ENCODE peak calls at places on chromosomes 4 and X, in nine cellular contexts. One of them, this sample, is unnamed.
A peak's percentile ranks its signal among the peaks of the same experiment; 100 is the strongest.

GRCh38 chrX:107729558-107730297 is 45.9 kb downstream of the TSC22D3 start:
- DNase-seq in endothelial cell of umbilical vein: no peak
- DNase-seq in suprapubic skin: no peak
- DNase-seq in K562: no peak
- DNase-seq in transverse colon: no peak
- DNase-seq in stomach: no peak
- DNase-seq in sigmoid colon: no peak
- DNase-seq in spleen: peak; percentile 63
- DNase-seq in breast epithelium: no peak
- DNase-seq in this sample: peak; percentile 77

GRCh38 chr4:99811850-99812249 is 4.8 kb upstream of the DAPP1 start:
- DNase-seq in K562: peak; percentile 44
- DNase-seq in transverse colon: peak; percentile 45
- DNase-seq in spleen: no peak
- DNase-seq in stomach: no peak
- DNase-seq in suprapubic skin: no peak
- DNase-seq in endothelial cell of umbilical vein: peak; percentile 40
- DNase-seq in sigmoid colon: no peak
- DNase-seq in breast epithelium: no peak
- DNase-seq in this sample: peak; percentile 15

GRCh38 chrX:98956014-98956413 is 1454.1 kb downstream of the PCDH19 start:
- DNase-seq in K562: no peak
- DNase-seq in endothelial cell of umbilical vein: no peak
- DNase-seq in breast epithelium: no peak
- DNase-seq in transverse colon: no peak
- DNase-seq in suprapubic skin: no peak
- DNase-seq in sigmoid colon: no peak
- DNase-seq in stomach: no peak
- DNase-seq in spleen: no peak
- DNase-seq in this sample: no peak

GRCh38 chr4:74628808-74629616 is 165.3 kb downstream of the BTC start:
- DNase-seq in transverse colon: peak; percentile 14
- DNase-seq in breast epithelium: no peak
- DNase-seq in stomach: no peak
- DNase-seq in suprapubic skin: no peak
- DNase-seq in spleen: no peak
- DNase-seq in endothelial cell of umbilical vein: no peak
- DNase-seq in sigmoid colon: no peak
- DNase-seq in K562: no peak
- DNase-seq in this sample: no peak

GRCh38 chr4:56505269-56506109 is at the start of gene ARL9:
- DNase-seq in suprapubic skin: peak; percentile 80
- DNase-seq in stomach: peak; percentile 70
- DNase-seq in transverse colon: peak; percentile 49
- DNase-seq in sigmoid colon: peak; percentile 78
- DNase-seq in spleen: peak; percentile 91
- DNase-seq in breast epithelium: no peak
- DNase-seq in endothelial cell of umbilical vein: peak; percentile 61
- DNase-seq in K562: no peak
- DNase-seq in this sample: peak; percentile 27

GRCh38 chr4:71206763-71207162 is 132.1 kb upstream of the SLC4A4 start:
- DNase-seq in suprapubic skin: no peak
- DNase-seq in spleen: no peak
- DNase-seq in sigmoid colon: no peak
- DNase-seq in breast epithelium: no peak
- DNase-seq in stomach: no peak
- DNase-seq in K562: no peak
- DNase-seq in endothelial cell of umbilical vein: no peak
- DNase-seq in transverse colon: no peak
- DNase-seq in this sample: no peak

GRCh38 chrX:128781506-128781905 is 729.3 kb upstream of the ACTRT1 start:
- DNase-seq in endothelial cell of umbilical vein: no peak
- DNase-seq in sigmoid colon: no peak
- DNase-seq in spleen: no peak
- DNase-seq in transverse colon: peak; percentile 48
- DNase-seq in suprapubic skin: no peak
- DNase-seq in stomach: peak; percentile 40
- DNase-seq in K562: no peak
- DNase-seq in breast epithelium: no peak
- DNase-seq in this sample: peak; percentile 15

GRCh38 chr4:6112606-6113290 is 87.6 kb downstream of the JAKMIP1 start:
- DNase-seq in sigmoid colon: no peak
- DNase-seq in breast epithelium: no peak
- DNase-seq in K562: no peak
- DNase-seq in suprapubic skin: peak; percentile 57
- DNase-seq in spleen: no peak
- DNase-seq in endothelial cell of umbilical vein: no peak
- DNase-seq in transverse colon: no peak
- DNase-seq in stomach: peak; percentile 19
- DNase-seq in this sample: no peak

GRCh38 chrX:150792949-150793527 is 99.8 kb downstream of the MTMR1 start:
- DNase-seq in endothelial cell of umbilical vein: no peak
- DNase-seq in stomach: no peak
- DNase-seq in suprapubic skin: no peak
- DNase-seq in breast epithelium: no peak
- DNase-seq in transverse colon: no peak
- DNase-seq in K562: no peak
- DNase-seq in sigmoid colon: no peak
- DNase-seq in spleen: no peak
- DNase-seq in this sample: no peak

GRCh38 chr4:110663738-110664444 is 41.0 kb upstream of the PITX2 start:
- DNase-seq in transverse colon: no peak
- DNase-seq in K562: no peak
- DNase-seq in suprapubic skin: no peak
- DNase-seq in breast epithelium: no peak
- DNase-seq in spleen: no peak
- DNase-seq in endothelial cell of umbilical vein: no peak
- DNase-seq in stomach: no peak
- DNase-seq in sigmoid colon: no peak
- DNase-seq in this sample: no peak

GRCh38 chr4:164621886-164622521 is 131.9 kb upstream of the SMIM31 start:
- DNase-seq in breast epithelium: no peak
- DNase-seq in transverse colon: no peak
- DNase-seq in spleen: no peak
- DNase-seq in sigmoid colon: no peak
- DNase-seq in suprapubic skin: no peak
- DNase-seq in stomach: no peak
- DNase-seq in endothelial cell of umbilical vein: no peak
- DNase-seq in K562: no peak
- DNase-seq in this sample: no peak

GRCh38 chr4:16775411-16776154 is 122.9 kb downstream of the LDB2 start:
- DNase-seq in stomach: no peak
- DNase-seq in breast epithelium: no peak
- DNase-seq in sigmoid colon: no peak
- DNase-seq in transverse colon: no peak
- DNase-seq in endothelial cell of umbilical vein: no peak
- DNase-seq in spleen: no peak
- DNase-seq in K562: no peak
- DNase-seq in suprapubic skin: no peak
- DNase-seq in this sample: no peak

GRCh38 chr4:74166823-74167222 is 8.9 kb downstream of the MTHFD2L start:
- DNase-seq in K562: no peak
- DNase-seq in endothelial cell of umbilical vein: no peak
- DNase-seq in breast epithelium: no peak
- DNase-seq in transverse colon: no peak
- DNase-seq in stomach: no peak
- DNase-seq in suprapubic skin: no peak
- DNase-seq in spleen: peak; percentile 54
- DNase-seq in sigmoid colon: no peak
- DNase-seq in this sample: no peak

GRCh38 chrX:14673236-14673635 is 143.9 kb downstream of the GLRA2 start:
- DNase-seq in stomach: no peak
- DNase-seq in spleen: no peak
- DNase-seq in endothelial cell of umbilical vein: no peak
- DNase-seq in sigmoid colon: no peak
- DNase-seq in breast epithelium: no peak
- DNase-seq in suprapubic skin: no peak
- DNase-seq in K562: no peak
- DNase-seq in transverse colon: no peak
- DNase-seq in this sample: no peak

DNA sequence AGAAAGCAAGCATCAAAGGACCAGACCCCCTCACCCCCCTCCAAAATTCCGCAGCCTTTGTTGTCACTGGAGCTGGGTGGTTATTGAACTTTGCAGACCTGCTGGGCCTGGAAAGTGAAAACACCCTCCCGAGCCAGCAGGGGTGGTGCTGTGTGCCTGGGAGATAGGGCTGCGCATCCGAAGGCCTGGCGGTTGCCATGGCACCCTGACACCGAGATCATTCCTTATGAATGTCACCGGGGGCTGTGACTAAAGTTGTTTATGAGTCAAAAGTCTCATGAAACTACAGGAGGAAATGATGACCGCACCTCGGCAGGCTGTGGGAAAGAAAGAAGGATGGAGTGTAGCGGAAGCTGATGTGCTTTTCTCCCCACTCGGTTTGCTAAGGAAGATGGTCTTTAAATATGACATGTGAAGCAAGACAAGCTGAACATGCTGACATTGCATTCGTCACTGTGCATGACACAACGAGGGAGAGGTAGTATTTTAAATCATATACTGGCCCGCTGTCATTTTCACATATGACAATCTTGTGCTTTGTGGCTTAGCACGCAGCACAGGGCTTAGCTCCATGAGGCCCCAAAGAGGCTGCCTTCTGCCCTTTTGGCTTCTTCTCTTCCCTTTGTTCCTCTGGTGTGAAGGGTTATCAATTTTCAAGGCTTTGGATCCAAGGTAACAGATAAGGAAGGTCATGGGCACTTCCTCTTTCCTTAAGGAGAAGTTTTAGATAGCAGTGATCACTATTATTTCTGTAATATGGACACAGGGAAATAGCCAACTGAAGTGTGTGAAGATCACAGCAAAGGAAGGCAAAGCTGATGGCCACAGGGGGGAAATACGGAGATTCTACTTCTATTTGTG is 367.1 kb downstream of the UNC5C start:
- DNase-seq in suprapubic skin: no peak
- DNase-seq in K562: peak; percentile 54
- DNase-seq in sigmoid colon: no peak
- DNase-seq in spleen: no peak
- DNase-seq in transverse colon: no peak
- DNase-seq in endothelial cell of umbilical vein: peak; percentile 11
- DNase-seq in breast epithelium: no peak
- DNase-seq in stomach: no peak
- DNase-seq in this sample: no peak
- TF ChIP-seq CTCF in suprapubic skin: no peak
- TF ChIP-seq CTCF in K562: peak; percentile 30
- TF ChIP-seq CTCF in sigmoid colon: no peak
- TF ChIP-seq CTCF in spleen: no peak
- TF ChIP-seq CTCF in transverse colon: no peak
- TF ChIP-seq CTCF in endothelial cell of umbilical vein: no peak
- TF ChIP-seq CTCF in breast epithelium: no peak
- TF ChIP-seq CTCF in stomach: no peak
- TF ChIP-seq CTCF in this sample: no peak

GRCh38 chr4:1416948-1417260 is 10.7 kb upstream of the NKX1-1 start:
- DNase-seq in sigmoid colon: peak; percentile 43
- DNase-seq in stomach: peak; percentile 22
- DNase-seq in transverse colon: no peak
- DNase-seq in breast epithelium: peak; percentile 34
- DNase-seq in spleen: peak; percentile 58
- DNase-seq in suprapubic skin: no peak
- DNase-seq in K562: no peak
- DNase-seq in endothelial cell of umbilical vein: no peak
- DNase-seq in this sample: peak; percentile 3
- H3K4me1 ChIP-seq in sigmoid colon: peaks cover 6% of the 10 kb centered on the region
- H3K4me1 ChIP-seq in stomach: peaks cover 9% of the 10 kb centered on the region
- H3K4me1 ChIP-seq in transverse colon: no peaks in the 10 kb centered on the region
- H3K4me1 ChIP-seq in breast epithelium: no peaks in the 10 kb centered on the region
- H3K4me1 ChIP-seq in spleen: peaks cover 5% of the 10 kb centered on the region
- H3K4me1 ChIP-seq in suprapubic skin: peaks cover 6% of the 10 kb centered on the region
- H3K4me1 ChIP-seq in K562: peaks cover 35% of the 10 kb centered on the region
- H3K4me1 ChIP-seq in endothelial cell of umbilical vein: no peaks in the 10 kb centered on the region
- H3K4me1 ChIP-seq in this sample: no peaks in the 10 kb centered on the region

DNA sequence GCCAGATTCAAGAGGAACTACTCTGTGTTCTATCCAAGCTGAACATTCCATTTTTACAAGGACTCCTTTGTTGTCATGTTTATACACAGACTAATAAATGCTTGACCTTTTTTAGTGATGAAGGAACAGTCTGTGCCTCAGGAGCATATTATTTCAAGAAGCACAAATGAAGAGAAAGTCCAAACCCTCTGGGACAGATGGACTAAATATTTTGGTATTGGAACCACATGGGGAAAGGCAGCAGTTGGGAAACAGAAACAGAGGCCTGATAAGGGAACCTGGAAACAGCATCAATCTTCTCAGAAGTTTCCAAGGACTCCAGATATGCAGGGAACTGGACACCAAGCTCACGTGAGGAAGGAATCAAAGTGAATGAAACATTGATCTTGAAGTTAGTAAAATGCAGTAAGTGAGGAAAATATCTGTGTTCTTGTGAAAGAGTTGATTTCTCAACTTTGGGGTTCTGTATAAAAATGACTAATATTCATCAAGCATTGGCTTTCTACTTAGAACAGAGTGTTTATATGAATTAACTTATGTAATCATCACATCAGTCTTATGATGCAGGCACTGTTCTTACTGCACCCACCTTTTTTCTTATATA is 149.0 kb upstream of the JADE1 start:
- DNase-seq in transverse colon: no peak
- DNase-seq in breast epithelium: no peak
- DNase-seq in sigmoid colon: peak; percentile 84
- DNase-seq in stomach: no peak
- DNase-seq in suprapubic skin: no peak
- DNase-seq in endothelial cell of umbilical vein: no peak
- DNase-seq in spleen: no peak
- DNase-seq in K562: no peak
- DNase-seq in this sample: peak; percentile 64
- TF ChIP-seq POLR2AphosphoS5 in transverse colon: peak; percentile 93
- TF ChIP-seq POLR2AphosphoS5 in breast epithelium: peak; percentile 96
- TF ChIP-seq POLR2AphosphoS5 in sigmoid colon: peak; percentile 98
- TF ChIP-seq POLR2AphosphoS5 in stomach: peak; percentile 94
- TF ChIP-seq POLR2AphosphoS5 in suprapubic skin: peak; percentile 78
- TF ChIP-seq POLR2AphosphoS5 in endothelial cell of umbilical vein: no peak
- TF ChIP-seq POLR2AphosphoS5 in spleen: no peak
- TF ChIP-seq POLR2AphosphoS5 in K562: no peak
- TF ChIP-seq POLR2AphosphoS5 in this sample: peak; percentile 99

GRCh38 chrX:114087543-114087942 is 496.3 kb upstream of the HTR2C start:
- DNase-seq in endothelial cell of umbilical vein: no peak
- DNase-seq in K562: no peak
- DNase-seq in transverse colon: no peak
- DNase-seq in spleen: no peak
- DNase-seq in stomach: no peak
- DNase-seq in breast epithelium: no peak
- DNase-seq in sigmoid colon: no peak
- DNase-seq in suprapubic skin: no peak
- DNase-seq in this sample: no peak
- TF ChIP-seq CTCF in endothelial cell of umbilical vein: no peak
- TF ChIP-seq CTCF in K562: no peak
- TF ChIP-seq CTCF in transverse colon: no peak
- TF ChIP-seq CTCF in spleen: no peak
- TF ChIP-seq CTCF in stomach: no peak
- TF ChIP-seq CTCF in breast epithelium: no peak
- TF ChIP-seq CTCF in sigmoid colon: no peak
- TF ChIP-seq CTCF in suprapubic skin: no peak
- TF ChIP-seq CTCF in this sample: no peak

GRCh38 chr4:2869659-2870058 is 26.0 kb downstream of the ADD1 start:
- DNase-seq in breast epithelium: no peak
- DNase-seq in K562: no peak
- DNase-seq in suprapubic skin: no peak
- DNase-seq in stomach: no peak
- DNase-seq in spleen: no peak
- DNase-seq in endothelial cell of umbilical vein: no peak
- DNase-seq in transverse colon: no peak
- DNase-seq in sigmoid colon: no peak
- DNase-seq in this sample: no peak
- H3K4me1 ChIP-seq in breast epithelium: peaks cover 5% of the 10 kb centered on the region
- H3K4me1 ChIP-seq in K562: peaks cover 18% of the 10 kb centered on the region
- H3K4me1 ChIP-seq in suprapubic skin: peaks cover 77% of the 10 kb centered on the region
- H3K4me1 ChIP-seq in stomach: peaks cover 100% of the 10 kb centered on the region
- H3K4me1 ChIP-seq in spleen: peaks cover 100% of the 10 kb centered on the region
- H3K4me1 ChIP-seq in endothelial cell of umbilical vein: peaks cover 29% of the 10 kb centered on the region
- H3K4me1 ChIP-seq in transverse colon: peaks cover 96% of the 10 kb centered on the region
- H3K4me1 ChIP-seq in sigmoid colon: peaks cover 81% of the 10 kb centered on the region
- H3K4me1 ChIP-seq in this sample: peaks cover 14% of the 10 kb centered on the region